ENCODE peak calls at places on chromosomes 1 and 21, in eight cellular contexts. R is ovary, B is uterus, D is transverse colon, A is IMR-90, Y is prostate gland, X is heart left ventricle, Z is Peyer's patch. C is an unnamed sample. For H3K4me1, the result is how much of the 10 kb centered on the place peaks cover.

GRCh38 chr21:29376556-29376955 is 77.8 kb downstream of the BACH1 start:
- DNase-seq in Z (no peak), X (no peak), B (peak), R (no peak), Y (no peak), A (no peak), D (peak), C (peak)

GRCh38 chr1:23651069-23651808 is 40.4 kb upstream of the RPL11 start:
- DNase-seq in D (no peak), Z (no peak), Y (no peak), X (peak), B (no peak), R (no peak), A (peak), C (peak)

GRCh38 chr1:77027916-77028315 is 160.6 kb downstream of the ST6GALNAC5 start:
- DNase-seq in R (no peak), X (no peak), D (no peak), A (no peak), B (no peak), Z (no peak), Y (no peak), C (no peak)

GRCh38 chr1:230858236-230858820 is 10.0 kb downstream of the C1orf198 start:
- DNase-seq in Z (no peak), D (no peak), R (no peak), X (no peak), Y (no peak), A (no peak), B (no peak), C (no peak)

GRCh38 chr1:170711682-170712081 is 47.8 kb downstream of the PRRX1 start:
- DNase-seq in D (no peak), R (no peak), Z (no peak), X (no peak), B (no peak), A (peak), Y (no peak), C (no peak)

GRCh38 chr1:63245186-63245585 is 77.2 kb upstream of the FOXD3 start:
- DNase-seq in D (no peak), X (no peak), Z (no peak), B (no peak), R (no peak), A (no peak), Y (no peak), C (no peak)

GRCh38 chr1:224223819-224224714 is 41.0 kb downstream of the DEGS1 start:
- DNase-seq in B (no peak), D (no peak), Y (no peak), R (no peak), X (no peak), A (peak), Z (no peak), C (no peak)

GRCh38 chr1:161006563-161006962 is 14.4 kb downstream of the F11R start:
- DNase-seq in A (no peak), D (no peak), B (no peak), R (no peak), Y (no peak), Z (no peak), X (no peak), C (no peak)

GRCh38 chr1:86692636-86693035 is 11.7 kb upstream of the SH3GLB1 start:
- DNase-seq in B (no peak), R (no peak), A (no peak), Y (no peak), D (no peak), X (no peak), Z (no peak), C (no peak)

GRCh38 chr1:197352011-197352410 is 84.0 kb downstream of the CRB1 start:
- DNase-seq in A (peak), D (no peak), Z (no peak), B (no peak), X (no peak), Y (no peak), R (no peak), C (no peak)

GRCh38 chr1:155177192-155177917 is 3.7 kb downstream of the TRIM46 start:
- DNase-seq in Z (peak), R (no peak), B (peak), X (no peak), A (no peak), Y (no peak), D (no peak), C (no peak)

GRCh38 chr1:76231320-76231719 is 156.8 kb downstream of the ST6GALNAC3 start:
- DNase-seq in B (no peak), Z (no peak), A (no peak), Y (no peak), R (no peak), X (no peak), D (no peak), C (no peak)

GRCh38 chr1:49694251-49694827 is 329.4 kb downstream of the AGBL4 start:
- DNase-seq in R (no peak), A (no peak), Z (no peak), X (no peak), Y (no peak), B (no peak), D (no peak), C (no peak)

GRCh38 chr1:94165843-94166242 is 44.9 kb upstream of the ABCA4 start:
- DNase-seq in B (no peak), A (no peak), Z (no peak), X (no peak), D (no peak), Y (no peak), R (no peak), C (no peak)

GRCh38 chr1:89126602-89127001 is 688 bp upstream of the GBP2 start:
- DNase-seq in B (no peak), R (no peak), X (no peak), Y (no peak), A (no peak), Z (no peak), D (no peak), C (no peak)

GRCh38 chr1:96416111-96416595 is 305.4 kb upstream of the PTBP2 start:
- DNase-seq in A (peak), B (no peak), Y (no peak), R (no peak), X (peak), Z (no peak), D (peak), C (no peak)

GRCh38 chr1:109975718-109976117 is 8.8 kb upstream of the AHCYL1 start:
- DNase-seq in D (no peak), A (peak), Y (no peak), Z (no peak), R (no peak), X (no peak), B (no peak), C (no peak)

GRCh38 chr1:162388083-162388594 is 6.6 kb downstream of the C1orf226 start:
- DNase-seq in Y (no peak), A (no peak), D (no peak), B (no peak), R (no peak), X (no peak), Z (no peak), C (no peak)

GRCh38 chr1:92486251-92487077 is at the start of gene GFI1:
- DNase-seq in Y (no peak), D (peak), B (no peak), A (no peak), Z (peak), R (no peak), X (peak), C (peak)

GRCh38 chr1:203899869-203900714 is 38.7 kb downstream of the SNRPE start:
- DNase-seq in R (no peak), A (no peak), Y (no peak), B (no peak), D (no peak), X (no peak), Z (no peak), C (no peak)

GRCh38 chr1:246306415-246307037 is 200.6 kb downstream of the SMYD3 start:
- DNase-seq in D (no peak), B (no peak), R (no peak), X (no peak), A (peak), Y (no peak), Z (no peak), C (no peak)

GRCh38 chr1:165960136-165960535 is 132.7 kb downstream of the UCK2 start:
- DNase-seq in R (no peak), A (no peak), B (no peak), X (no peak), D (no peak), Y (no peak), Z (no peak), C (no peak)

GRCh38 chr21:41426656-41427311 is 745 bp downstream of the MX1 start:
- DNase-seq in Y (no peak), R (peak), X (peak), A (no peak), B (peak), Z (no peak), D (no peak), C (peak)

GRCh38 chr1:84724128-84724860 is 34.0 kb upstream of the SSX2IP start:
- DNase-seq in Z (peak), D (peak), B (no peak), X (no peak), Y (no peak), A (no peak), R (no peak), C (no peak)

GRCh38 chr1:223364685-223365382 is 858 bp upstream of the SUSD4 start:
- DNase-seq in X (no peak), R (peak), Y (no peak), B (no peak), Z (no peak), A (no peak), D (no peak), C (peak)

GRCh38 chr1:22077728-22078127 is 25.2 kb downstream of the CDC42 start:
- DNase-seq in R (no peak), A (peak), Y (no peak), Z (no peak), D (no peak), X (no peak), B (no peak), C (no peak)

GRCh38 chr1:12124693-12125421 is 41.9 kb upstream of the TNFRSF1B start:
- DNase-seq in A (peak), Z (peak), X (peak), B (peak), D (peak), Y (peak), R (peak), C (peak)

GRCh38 chr1:35560256-35561225 is 2.9 kb downstream of the NCDN start:
- DNase-seq in R (no peak), D (peak), B (peak), Y (peak), Z (no peak), X (peak), A (no peak), C (no peak)

GRCh38 chr21:41861987-41862386 is 17.2 kb downstream of the PRDM15 start:
- DNase-seq in D (no peak), B (no peak), R (no peak), Y (no peak), Z (no peak), X (no peak), A (no peak), C (no peak)

GRCh38 chr1:228341814-228342626 is 64.6 kb downstream of the TRIM11 start:
- DNase-seq in X (peak), Z (peak), R (peak), B (no peak), D (peak), A (no peak), Y (no peak), C (no peak)

GRCh38 chr1:85334962-85335361 is 58.5 kb upstream of the BCL10 start:
- DNase-seq in A (peak), X (no peak), Y (no peak), B (no peak), Z (no peak), R (no peak), D (no peak), C (no peak)

GRCh38 chr1:2635271-2636010 is 2.6 kb upstream of the MMEL1 start:
- DNase-seq in B (no peak), R (no peak), Z (no peak), X (no peak), Y (no peak), A (no peak), D (no peak), C (no peak)

GRCh38 chr1:106926748-106927582 is 129.5 kb upstream of the PRMT6 start:
- DNase-seq in X (no peak), Y (no peak), R (no peak), A (peak), D (no peak), Z (no peak), B (no peak), C (no peak)

GRCh38 chr1:11414921-11415538 is 63.9 kb upstream of the DISP3 start:
- DNase-seq in X (no peak), D (no peak), B (no peak), Y (no peak), R (no peak), A (no peak), Z (no peak), C (no peak)

GRCh38 chr1:58722414-58722813 is 22.6 kb upstream of the MYSM1 start:
- DNase-seq in X (no peak), D (no peak), Z (no peak), A (peak), Y (no peak), R (no peak), B (no peak), C (no peak)
- TF ChIP-seq CTCF in X (no peak), D (no peak), Z (no peak), A (no peak), Y (no peak), R (no peak), B (no peak), C (no peak)

DNA sequence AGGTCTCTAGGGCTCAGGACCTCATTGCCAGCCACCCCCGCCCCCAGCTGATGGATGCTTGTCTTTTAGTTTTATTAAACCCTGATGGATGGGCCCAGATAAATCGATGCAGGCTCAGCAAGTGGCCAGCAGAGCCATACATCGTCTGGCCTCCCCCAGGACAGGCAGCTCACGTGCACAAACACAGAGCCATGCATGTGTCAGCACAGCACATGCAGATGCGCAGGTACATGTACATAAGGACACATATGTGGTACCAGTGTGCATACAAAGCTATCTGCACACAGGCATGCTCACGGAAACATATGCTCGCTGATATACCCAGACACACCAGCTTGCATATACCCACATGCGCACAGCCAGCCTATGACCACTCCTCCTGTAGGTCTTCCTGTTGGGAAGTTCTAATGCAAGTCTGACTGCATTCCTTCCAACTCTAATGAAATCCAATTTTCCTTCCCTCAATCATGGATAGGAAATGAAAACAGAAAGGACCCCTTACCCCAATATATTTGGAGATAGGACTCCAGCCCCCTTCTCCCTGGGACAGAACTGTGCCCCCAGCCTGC is 897 bp downstream of the COL16A1 start:
- DNase-seq in Z (no peak), R (no peak), Y (no peak), X (no peak), B (no peak), A (peak), D (no peak), C (no peak)
- H3K4me1 ChIP-seq in Z (under half), R (under half), Y (under half), X (half or more), B (under half), A (under half), D (half or more), C (under half)

GRCh38 chr1:234499119-234500039 is 20.4 kb upstream of the TARBP1 start:
- DNase-seq in Z (peak), A (peak), X (peak), B (peak), D (peak), R (peak), Y (peak), C (peak)
- TF ChIP-seq POLR2A in Z (no peak), A (peak), X (peak), B (no peak), D (peak), R (peak), Y (no peak), C (no peak)

DNA sequence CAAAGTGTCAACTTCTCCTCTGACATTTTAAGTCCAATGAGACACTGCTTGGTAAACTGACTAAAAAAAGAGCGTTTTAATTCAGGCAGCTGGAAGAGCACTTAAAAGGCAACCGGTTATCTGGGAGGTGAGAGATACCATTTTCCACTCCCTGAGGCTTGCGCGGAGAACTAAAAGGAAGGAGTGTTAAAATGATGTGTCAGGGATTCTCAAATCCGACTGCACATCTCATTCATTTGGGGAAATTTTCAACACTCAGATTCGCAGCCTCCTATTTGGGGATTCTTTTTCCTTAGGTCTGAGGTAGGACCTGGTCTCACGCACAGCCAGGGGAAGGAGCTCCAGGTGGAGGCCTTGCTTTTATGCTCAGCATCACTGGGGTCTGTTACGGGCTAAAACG is 153.9 kb downstream of the GABPA start:
- DNase-seq in B (no peak), D (no peak), A (no peak), X (no peak), Y (no peak), Z (no peak), R (no peak), C (no peak)
- TF ChIP-seq CTCF in B (no peak), D (no peak), A (no peak), X (no peak), Y (no peak), Z (no peak), R (no peak), C (no peak)

GRCh38 chr1:16018749-16019515 is 1.1 kb upstream of the HSPB7 start:
- DNase-seq in Y (no peak), R (peak), Z (no peak), B (no peak), D (no peak), A (no peak), X (no peak), C (no peak)
- H3K4me1 ChIP-seq in Y (under half), R (under half), Z (under half), B (under half), D (under half), A (under half), X (half or more), C (half or more)

GRCh38 chr1:6554031-6554906 is at the start of gene NOL9:
- DNase-seq in X (peak), R (peak), B (peak), D (peak), Z (peak), Y (peak), A (peak), C (peak)
- TF ChIP-seq POLR2A in X (peak), R (peak), B (peak), D (peak), Z (peak), Y (peak), A (peak), C (no peak)

C was measured in thyroid gland.